ENCODE peak calls at places on chromosomes 13 and 19, in six cellular contexts. T is left ventricle myocardium inferior; U is psoas muscle; W is uterus; A is effector memory CD4-positive, alpha-beta T cell; R is BE2C. Q is an unnamed sample. For H3K9me3, the result is how much of the 10 kb centered on the place peaks cover.

GRCh38 chr19:56341948-56342347 is 27.3 kb upstream of the ZSCAN5A start:
- DNase-seq in U (no peak), R (no peak), A (no peak), T (no peak), W (no peak), Q (no peak)

GRCh38 chr19:45424191-45425058 is 708 bp upstream of the ERCC1 start:
- DNase-seq in W (peak), A (no peak), R (peak), T (peak), U (peak), Q (peak)

GRCh38 chr19:38496603-38497487 is 63.4 kb downstream of the RYR1 start:
- DNase-seq in W (peak), U (no peak), R (no peak), A (no peak), T (no peak), Q (no peak)

GRCh38 chr13:99392806-99393135 is 85.6 kb upstream of the GPR183 start:
- DNase-seq in T (no peak), R (no peak), W (no peak), A (no peak), U (no peak), Q (no peak)

GRCh38 chr19:10568444-10568825 is 344 bp downstream of the CDKN2D start:
- DNase-seq in W (no peak), A (no peak), U (no peak), T (no peak), R (no peak), Q (no peak)

GRCh38 chr13:46166947-46167610 is 14.9 kb downstream of the LCP1 start:
- DNase-seq in W (no peak), A (no peak), T (no peak), U (no peak), R (no peak), Q (no peak)

GRCh38 chr13:49858183-49858856 is 65.8 kb upstream of the KPNA3 start:
- DNase-seq in U (no peak), R (no peak), A (no peak), T (no peak), W (no peak), Q (no peak)

GRCh38 chr19:1855040-1855827 is 7.0 kb upstream of the REXO1 start:
- DNase-seq in W (peak), R (peak), A (peak), T (peak), U (peak), Q (peak)

GRCh38 chr13:45113809-45114208 is 6.5 kb upstream of the GTF2F2 start:
- DNase-seq in R (no peak), A (no peak), T (no peak), U (no peak), W (no peak), Q (no peak)

GRCh38 chr19:4380254-4380727 is 20.1 kb downstream of the SH3GL1 start:
- DNase-seq in W (peak), U (peak), T (peak), R (no peak), A (peak), Q (peak)

GRCh38 chr19:11024259-11024658 is 63.4 kb downstream of the SMARCA4 start:
- DNase-seq in U (peak), R (no peak), A (no peak), W (no peak), T (no peak), Q (no peak)

GRCh38 chr19:12202250-12202649 is 39.4 kb downstream of the ZNF136 start:
- DNase-seq in W (no peak), U (no peak), R (no peak), A (peak), T (peak), Q (peak)

GRCh38 chr19:36748431-36749275 is 24.0 kb downstream of the ZNF850 start:
- DNase-seq in U (no peak), W (no peak), T (no peak), A (no peak), R (no peak), Q (no peak)
- H3K9me3 ChIP-seq in U (half or more), W (half or more), T (half or more), A (half or more), R (under half), Q (half or more)

DNA sequence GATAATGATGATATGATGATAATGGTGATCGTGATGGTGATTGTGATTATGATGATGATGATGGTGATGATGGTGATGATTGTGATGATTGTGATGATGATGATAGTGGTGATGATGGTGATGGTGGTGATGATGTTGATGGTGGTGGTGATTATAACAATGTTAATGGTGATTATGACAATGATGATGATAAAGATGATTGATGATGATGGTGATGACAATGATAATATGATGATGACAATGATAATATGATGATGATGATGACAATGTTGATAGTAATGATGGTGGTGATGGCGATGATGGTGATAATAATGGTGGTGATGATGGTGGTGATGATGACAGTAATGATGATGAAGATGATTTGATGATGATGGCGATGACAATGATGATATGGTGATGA is 34.1 kb upstream of the ZNF536 start:
- DNase-seq in U (no peak), T (no peak), A (no peak), R (no peak), W (no peak), Q (no peak)
- H3K9me3 ChIP-seq in U (under half), T (under half), A (under half), R (under half), W (under half), Q (under half)

DNA sequence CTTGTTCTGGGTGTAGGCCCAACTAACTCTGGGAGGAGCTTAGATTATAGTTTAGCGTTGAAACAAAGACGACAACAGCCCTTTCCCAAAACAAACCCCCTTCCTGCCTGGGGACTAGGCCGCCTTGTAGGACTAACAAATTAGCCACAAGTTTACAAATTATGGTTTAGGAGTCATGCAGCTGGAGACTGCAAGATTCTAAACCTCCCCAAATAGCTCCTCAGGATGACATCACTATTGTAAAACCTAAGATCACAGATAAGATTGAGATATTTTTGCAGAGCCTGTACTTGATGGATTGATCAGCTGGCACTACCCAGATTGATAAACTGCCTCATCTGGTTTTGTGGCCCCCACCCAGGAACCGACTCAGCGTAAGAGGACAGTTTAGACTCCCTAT is 2.3 kb upstream of the SLC25A15 start:
- DNase-seq in U (no peak), A (no peak), T (no peak), R (no peak), W (no peak), Q (no peak)
- H3K9me3 ChIP-seq in U (under half), A (under half), T (under half), R (under half), W (under half), Q (under half)

GRCh38 chr19:34482380-34483250 is 1.1 kb downstream of the WTIP start:
- DNase-seq in R (no peak), A (no peak), T (no peak), W (no peak), U (no peak), Q (no peak)
- H3K9me3 ChIP-seq in R (under half), A (under half), T (under half), W (under half), U (under half), Q (under half)